ENCODE peak calls at places on chromosomes 4 and X, in four cellular contexts. E is CD4-positive, CD25-positive, alpha-beta regulatory T cell; O is stomach; L is mesenchymal stem cell. M is an unnamed sample.

GRCh38 chr4:144176476-144176875 is 36.0 kb upstream of the GYPA start:
- DNase-seq in E (no peak), O (no peak), L (no peak), M (no peak)

GRCh38 chrX:113400193-113400704 is 559.6 kb upstream of the AMOT start:
- DNase-seq in E (no peak), O (no peak), L (no peak), M (no peak)

GRCh38 chr4:124070688-124071484 is 641.6 kb downstream of the ANKRD50 start:
- DNase-seq in E (no peak), O (no peak), L (no peak), M (no peak)

GRCh38 chr4:182795446-182796238 is 121.5 kb downstream of the DCTD start:
- DNase-seq in E (no peak), O (peak; percentile 44), L (no peak), M (no peak)

GRCh38 chr4:17712166-17712565 is 69.3 kb downstream of the FAM184B start:
- DNase-seq in E (no peak), O (no peak), L (no peak), M (no peak)

GRCh38 chr4:3079694-3080123 is 5.2 kb downstream of the HTT start:
- DNase-seq in E (no peak), O (no peak), L (no peak), M (no peak)

GRCh38 chrX:80810365-80810978 is 795 bp upstream of the BRWD3 start:
- DNase-seq in E (no peak), O (no peak), L (no peak), M (no peak)

GRCh38 chr4:48275247-48275646 is 5.6 kb upstream of the TEC start:
- DNase-seq in E (no peak), O (no peak), L (peak; percentile 28), M (no peak)

GRCh38 chrX:22012051-22012450 is 20.1 kb upstream of the PHEX start:
- DNase-seq in E (no peak), O (no peak), L (no peak), M (no peak)

GRCh38 chr4:3527914-3528876 is 4.0 kb downstream of the LRPAP1 start:
- DNase-seq in E (no peak), O (no peak), L (no peak), M (no peak)

GRCh38 chr4:81723927-81724587 is 252.3 kb upstream of the RASGEF1B start:
- DNase-seq in E (peak; percentile 24), O (peak; percentile 64), L (no peak), M (peak; percentile 31)

GRCh38 chr4:4549534-4549933 is 7.7 kb upstream of the STX18 start:
- DNase-seq in E (no peak), O (no peak), L (no peak), M (no peak)

GRCh38 chr4:153499005-153499404 is 32.8 kb downstream of the TMEM131L start:
- DNase-seq in E (no peak), O (no peak), L (no peak), M (no peak)

GRCh38 chr4:153497988-153498967 is 32.1 kb downstream of the TMEM131L start:
- DNase-seq in E (no peak), O (no peak), L (no peak), M (no peak)

GRCh38 chr4:153506972-153507678 is 41.0 kb downstream of the TMEM131L start:
- DNase-seq in E (no peak), O (no peak), L (no peak), M (no peak)

GRCh38 chr4:153501578-153501977 is 35.4 kb downstream of the TMEM131L start:
- DNase-seq in E (no peak), O (no peak), L (no peak), M (no peak)

DNA sequence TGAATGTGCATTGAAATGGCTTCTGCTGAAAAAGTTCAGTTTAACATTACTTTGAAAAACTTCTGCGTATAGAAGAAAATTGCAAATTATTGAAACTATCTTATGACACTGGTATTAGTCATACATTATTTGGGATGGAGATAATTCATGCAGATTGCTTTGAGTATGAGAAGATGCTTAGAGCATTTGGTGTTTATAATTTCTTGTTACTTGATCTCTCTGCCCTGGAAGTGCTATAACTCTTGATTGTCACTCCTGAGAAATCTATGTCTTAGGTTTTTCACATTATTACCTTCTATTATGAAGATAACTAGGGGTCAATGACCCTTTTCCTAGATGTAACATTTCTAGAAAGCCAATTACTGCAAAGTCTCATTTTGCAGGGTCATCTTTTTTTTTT is 36.4 kb downstream of the TMEM131L start:
- DNase-seq in E (no peak), O (no peak), L (peak; percentile 9), M (no peak)
- H3K4me1 ChIP-seq in E (peaks cover 61% of the 10 kb centered on the region), O (peaks cover 14% of the 10 kb centered on the region), L (peaks cover 1% of the 10 kb centered on the region), M (peaks cover 17% of the 10 kb centered on the region)

DNA sequence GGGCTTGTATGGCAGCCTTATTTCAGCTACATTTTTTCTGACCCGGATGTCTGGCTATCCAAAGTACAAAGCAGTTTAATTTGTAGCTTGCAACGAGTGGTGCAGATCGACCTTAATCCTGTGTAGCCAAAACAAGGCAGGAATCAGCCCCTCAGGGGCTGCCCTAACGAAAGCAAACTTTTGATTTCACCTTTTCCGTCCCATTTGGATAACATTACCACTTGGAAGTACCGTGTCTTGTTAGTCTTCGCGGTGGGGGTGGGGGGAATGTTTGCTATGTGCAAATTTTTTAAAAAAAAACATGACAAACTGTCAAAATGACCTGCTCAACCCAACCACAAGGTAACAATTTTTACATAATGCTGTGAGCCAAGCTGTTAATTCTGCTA is 766 bp upstream of the DNAJB14 start:
- DNase-seq in E (no peak), O (no peak), L (no peak), M (no peak)
- H3K4me1 ChIP-seq in E (peaks cover 63% of the 10 kb centered on the region), O (peaks cover 43% of the 10 kb centered on the region), L (peaks cover 4% of the 10 kb centered on the region), M (peaks cover 56% of the 10 kb centered on the region)

GRCh38 chrX:13189380-13189779 is 130.5 kb downstream of the ATXN3L start:
- DNase-seq in E (no peak), O (no peak), L (no peak), M (no peak)
- H3K4me1 ChIP-seq in E (no peaks in the 10 kb centered on the region), O (no peaks in the 10 kb centered on the region), L (no peaks in the 10 kb centered on the region), M (no peaks in the 10 kb centered on the region)

GRCh38 chr4:6939761-6940743 is 30.4 kb downstream of the TBC1D14 start:
- DNase-seq in E (no peak), O (no peak), L (no peak), M (no peak)
- H3K4me1 ChIP-seq in E (peaks cover 68% of the 10 kb centered on the region), O (peaks cover 66% of the 10 kb centered on the region), L (peaks cover 59% of the 10 kb centered on the region), M (peaks cover 40% of the 10 kb centered on the region)

GRCh38 chr4:7392438-7393374 is 42.0 kb downstream of the PSAPL1 start:
- DNase-seq in E (no peak), O (peak; percentile 21), L (peak; percentile 4), M (no peak)
- H3K4me1 ChIP-seq in E (no peaks in the 10 kb centered on the region), O (no peaks in the 10 kb centered on the region), L (peaks cover 2% of the 10 kb centered on the region), M (peaks cover 6% of the 10 kb centered on the region)

GRCh38 chrX:10157032-10157341 is 212 bp downstream of the CLCN4 start:
- DNase-seq in E (no peak), O (no peak), L (no peak), M (no peak)
- H3K4me1 ChIP-seq in E (peaks cover 5% of the 10 kb centered on the region), O (no peaks in the 10 kb centered on the region), L (no peaks in the 10 kb centered on the region), M (no peaks in the 10 kb centered on the region)